ENCODE peak calls at places on chromosome 12, in five cellular contexts. T is HepG2, P is ovary, S is mucosa of descending colon, U is spleen. L is an unnamed sample.

GRCh38 chr12:33111850-33112249 is 215.3 kb upstream of the PKP2 start:
- DNase-seq in T (no peak), U (no peak), P (no peak), S (no peak), L (no peak)

GRCh38 chr12:124490584-124491305 is 76.7 kb downstream of the NCOR2 start:
- DNase-seq in S (peak), U (no peak), P (peak), T (no peak), L (no peak)

GRCh38 chr12:108807996-108808725 is 49.2 kb downstream of the SSH1 start:
- DNase-seq in P (no peak), S (no peak), U (peak), T (no peak), L (no peak)

GRCh38 chr12:68844318-68844745 is 36.4 kb downstream of the MDM2 start:
- DNase-seq in U (no peak), P (no peak), S (no peak), T (no peak), L (no peak)

GRCh38 chr12:101719566-101719965 is 19.7 kb downstream of the SYCP3 start:
- DNase-seq in T (no peak), P (no peak), S (no peak), U (no peak), L (no peak)

GRCh38 chr12:65364021-65364420 is 85.5 kb downstream of the MSRB3 start:
- DNase-seq in U (no peak), P (no peak), S (no peak), T (no peak), L (no peak)

GRCh38 chr12:96193725-96194571 is at the start of gene ELK3:
- DNase-seq in P (peak), U (peak), T (peak), S (peak), L (no peak)

GRCh38 chr12:22746720-22747119 is 121.7 kb downstream of the ETNK1 start:
- DNase-seq in P (no peak), U (no peak), T (no peak), S (no peak), L (no peak)

GRCh38 chr12:123879691-123880090 is 92.9 kb downstream of the CCDC92 start:
- DNase-seq in S (no peak), U (no peak), T (no peak), P (no peak), L (peak)

GRCh38 chr12:67456281-67456918 is 187.2 kb downstream of the CAND1 start:
- DNase-seq in S (no peak), U (no peak), T (no peak), P (peak), L (no peak)

GRCh38 chr12:13203028-13203922 is 6.7 kb downstream of the EMP1 start:
- DNase-seq in P (peak), U (no peak), S (no peak), T (no peak), L (no peak)

GRCh38 chr12:127516467-127516866 is 750.5 kb upstream of the TMEM132C start:
- DNase-seq in T (no peak), S (no peak), U (no peak), P (no peak), L (no peak)

GRCh38 chr12:124938066-124938465 is 23.6 kb upstream of the UBC start:
- DNase-seq in S (no peak), U (no peak), P (no peak), T (no peak), L (no peak)

GRCh38 chr12:123288751-123289346 is 17.2 kb upstream of the CDK2AP1 start:
- DNase-seq in S (no peak), T (no peak), P (no peak), U (no peak), L (no peak)

GRCh38 chr12:503111-503761 is 43.5 kb downstream of the B4GALNT3 start:
- DNase-seq in S (peak), T (no peak), U (no peak), P (no peak), L (peak)

GRCh38 chr12:46524778-46525177 is 152.2 kb upstream of the SLC38A2 start:
- DNase-seq in U (no peak), T (no peak), S (peak), P (peak), L (no peak)

GRCh38 chr12:91978143-91978542 is 167.5 kb downstream of the BTG1 start:
- DNase-seq in U (no peak), S (no peak), T (no peak), P (no peak), L (no peak)

GRCh38 chr12:99334737-99335136 is 312.8 kb upstream of the GARIN6 start:
- DNase-seq in P (no peak), U (no peak), T (no peak), S (no peak), L (no peak)

GRCh38 chr12:125461831-125462230 is 396.6 kb downstream of the AACS start:
- DNase-seq in S (no peak), P (no peak), T (no peak), U (no peak), L (no peak)

GRCh38 chr12:21065845-21066244 is 65.1 kb upstream of the SLCO1B1 start:
- DNase-seq in U (no peak), S (peak), T (no peak), P (no peak), L (no peak)

GRCh38 chr12:75944097-75944904 is 87.3 kb downstream of the PHLDA1 start:
- DNase-seq in S (no peak), P (no peak), T (peak), U (no peak), L (no peak)

DNA sequence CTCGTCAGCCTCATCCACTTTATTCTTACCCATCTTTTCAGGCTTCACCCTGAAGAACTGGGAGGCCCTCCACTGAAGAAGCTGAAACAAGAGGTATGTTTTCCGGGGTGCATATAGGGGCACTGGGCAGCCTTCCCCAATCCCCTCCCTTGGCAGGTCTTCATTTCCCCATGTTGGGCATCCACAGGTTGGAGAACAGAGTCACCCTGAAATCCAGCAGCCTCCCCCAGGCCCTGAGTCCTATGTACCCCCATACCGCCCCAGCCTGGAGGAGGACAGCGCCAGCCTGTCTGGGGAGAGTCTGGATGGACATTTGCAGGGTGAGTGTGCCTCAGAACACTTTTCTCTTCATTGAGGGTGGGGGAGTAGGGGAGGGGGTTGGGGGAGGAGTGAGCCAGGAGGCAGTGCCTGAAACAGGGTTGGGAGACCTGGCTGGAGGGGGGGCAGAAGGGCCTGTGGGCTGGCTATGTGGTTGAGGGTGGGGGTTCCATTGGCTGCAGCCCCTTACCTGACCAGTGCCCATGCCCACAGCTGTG is 4.0 kb downstream of the NAB2 start:
- DNase-seq in U (no peak), S (no peak), T (no peak), P (no peak), L (no peak)
- H3K4me3 ChIP-seq in U (no peak), S (no peak), T (no peak), P (no peak), L (no peak)

GRCh38 chr12:131915774-131916173 is 13.3 kb upstream of the PUS1 start:
- DNase-seq in S (no peak), P (peak), T (no peak), U (no peak), L (no peak)
- TF ChIP-seq CTCF in S (no peak), P (no peak), T (no peak), U (no peak), L (no peak)

DNA sequence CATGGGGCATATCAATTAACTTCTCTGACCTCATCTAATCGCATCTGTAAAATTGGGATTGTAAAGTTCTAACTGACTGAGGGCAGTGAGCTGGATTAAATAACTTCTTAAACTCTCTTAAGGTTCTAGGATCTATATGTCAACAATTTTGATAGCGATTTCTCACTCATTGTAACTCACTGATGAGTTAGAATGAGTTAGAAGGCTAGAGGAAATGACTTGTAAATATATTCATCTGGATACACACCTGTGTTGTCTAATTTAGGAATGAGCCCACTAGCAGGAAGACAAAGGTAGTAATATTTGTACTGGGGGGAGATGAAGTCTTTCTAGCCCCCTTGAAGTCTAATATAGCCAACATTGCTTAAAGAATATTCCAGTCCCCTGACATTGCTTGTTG is 46.3 kb upstream of the CERS5 start:
- DNase-seq in P (no peak), S (no peak), U (no peak), T (no peak), L (no peak)
- H3K4me3 ChIP-seq in P (no peak), S (no peak), U (no peak), T (no peak), L (no peak)

GRCh38 chr12:52249041-52249461 is 16.0 kb downstream of the KRT7 start:
- DNase-seq in U (no peak), T (no peak), S (no peak), P (peak), L (no peak)

GRCh38 chr12:52248541-52249035 is 15.5 kb downstream of the KRT7 start:
- DNase-seq in T (no peak), S (no peak), P (peak), U (no peak), L (no peak)

GRCh38 chr12:52249511-52250047 is 16.5 kb downstream of the KRT7 start:
- DNase-seq in S (no peak), P (peak), U (no peak), T (no peak), L (no peak)

GRCh38 chr12:52251367-52252055 is 18.5 kb downstream of the KRT7 start:
- DNase-seq in P (no peak), T (no peak), S (no peak), U (no peak), L (no peak)

DNA sequence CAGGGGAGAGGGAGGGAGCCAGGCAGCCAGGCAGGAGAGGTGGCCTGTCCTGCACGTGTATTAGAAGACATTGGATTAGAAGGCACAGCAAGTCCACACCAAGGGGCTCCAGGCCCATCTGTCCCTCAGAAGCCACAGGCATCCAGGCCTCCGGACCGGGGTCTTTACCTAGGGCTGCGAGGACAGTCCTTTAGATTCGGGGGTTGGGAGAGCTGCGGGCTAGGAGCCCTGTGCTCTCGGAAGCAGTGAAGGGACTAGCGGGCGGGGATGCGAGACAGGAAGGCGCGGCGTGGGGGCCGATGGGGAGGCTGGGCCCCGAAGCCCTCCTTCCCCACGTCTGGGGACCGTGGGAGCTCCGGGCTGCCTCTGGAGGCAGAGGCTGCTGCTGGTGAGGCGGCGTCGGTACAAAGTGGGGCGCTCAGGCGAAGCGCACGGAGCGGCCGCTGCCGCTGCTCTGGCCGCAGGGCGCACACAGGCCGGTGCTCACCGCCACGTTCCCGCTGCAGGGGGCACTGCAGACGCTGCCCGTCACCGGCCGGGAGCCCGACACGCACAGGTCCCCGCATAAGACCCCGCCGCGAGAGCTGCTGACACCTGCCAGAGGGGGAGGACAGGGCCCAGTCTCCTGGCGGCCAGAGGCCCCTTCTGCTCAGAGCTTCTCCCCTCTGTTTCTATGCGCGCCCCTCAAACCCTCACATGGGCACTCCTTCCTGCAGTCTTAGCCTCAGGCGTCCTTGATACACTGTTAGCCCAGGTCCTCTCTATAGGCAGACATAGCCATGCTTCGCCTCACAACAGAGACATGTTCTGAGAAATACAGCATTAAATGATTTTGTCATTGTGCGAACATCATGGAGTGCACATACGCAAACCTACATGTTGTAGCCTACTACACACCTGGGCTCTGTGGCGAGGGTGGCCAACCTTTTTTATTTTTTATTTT is 17.3 kb downstream of the KRT7 start:
- DNase-seq in S (no peak), U (no peak), P (no peak), T (no peak), L (peak)
- TF ChIP-seq CTCF in S (no peak), U (no peak), P (no peak), T (no peak), L (peak)

GRCh38 chr12:113270709-113271009 is 49.4 kb downstream of the TPCN1 start:
- DNase-seq in P (no peak), U (no peak), T (no peak), S (no peak), L (no peak)

GRCh38 chr12:113269257-113269943 is 48.1 kb downstream of the TPCN1 start:
- DNase-seq in U (no peak), S (no peak), P (no peak), T (no peak), L (no peak)

GRCh38 chr12:113271853-113272561 is 50.7 kb downstream of the TPCN1 start:
- DNase-seq in S (peak), P (peak), U (no peak), T (peak), L (no peak)

GRCh38 chr12:113273053-113273725 is 51.9 kb downstream of the TPCN1 start:
- DNase-seq in P (no peak), U (no peak), T (no peak), S (no peak), L (no peak)

DNA sequence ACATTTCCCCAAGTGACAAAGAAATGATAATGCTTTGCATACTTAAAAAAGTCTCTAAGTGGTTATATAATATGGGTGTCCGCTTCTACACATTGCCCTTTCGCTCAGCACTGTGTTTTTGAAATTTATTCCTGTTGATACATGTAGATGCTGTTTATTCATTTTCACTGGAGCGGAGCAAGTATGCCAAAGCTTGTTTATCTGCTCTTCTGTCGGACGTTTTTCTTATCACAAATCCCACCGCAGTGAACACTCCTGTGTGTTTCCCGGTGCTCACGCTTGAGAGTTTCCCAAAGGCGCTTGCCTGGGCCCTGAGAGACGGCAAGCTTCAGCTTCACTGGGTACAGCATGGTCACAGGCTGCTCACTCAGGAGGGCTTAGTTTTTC is 50.2 kb downstream of the TPCN1 start:
- DNase-seq in P (no peak), S (no peak), U (no peak), T (no peak), L (no peak)
- H3K4me3 ChIP-seq in P (no peak), S (no peak), U (no peak), T (no peak), L (no peak)

GRCh38 chr12:52036587-52037171 is 14.6 kb upstream of the NR4A1 start:
- DNase-seq in P (peak), S (peak), U (peak), T (no peak), L (no peak)

GRCh38 chr12:52035926-52036325 is 15.3 kb upstream of the NR4A1 start:
- DNase-seq in U (no peak), S (no peak), T (no peak), P (peak), L (no peak)

GRCh38 chr12:52033506-52034258 is 17.6 kb upstream of the NR4A1 start:
- DNase-seq in U (no peak), T (no peak), S (no peak), P (peak), L (no peak)

GRCh38 chr12:52038447-52038846 is 12.8 kb upstream of the NR4A1 start:
- DNase-seq in P (peak), T (no peak), U (no peak), S (no peak), L (no peak)

DNA sequence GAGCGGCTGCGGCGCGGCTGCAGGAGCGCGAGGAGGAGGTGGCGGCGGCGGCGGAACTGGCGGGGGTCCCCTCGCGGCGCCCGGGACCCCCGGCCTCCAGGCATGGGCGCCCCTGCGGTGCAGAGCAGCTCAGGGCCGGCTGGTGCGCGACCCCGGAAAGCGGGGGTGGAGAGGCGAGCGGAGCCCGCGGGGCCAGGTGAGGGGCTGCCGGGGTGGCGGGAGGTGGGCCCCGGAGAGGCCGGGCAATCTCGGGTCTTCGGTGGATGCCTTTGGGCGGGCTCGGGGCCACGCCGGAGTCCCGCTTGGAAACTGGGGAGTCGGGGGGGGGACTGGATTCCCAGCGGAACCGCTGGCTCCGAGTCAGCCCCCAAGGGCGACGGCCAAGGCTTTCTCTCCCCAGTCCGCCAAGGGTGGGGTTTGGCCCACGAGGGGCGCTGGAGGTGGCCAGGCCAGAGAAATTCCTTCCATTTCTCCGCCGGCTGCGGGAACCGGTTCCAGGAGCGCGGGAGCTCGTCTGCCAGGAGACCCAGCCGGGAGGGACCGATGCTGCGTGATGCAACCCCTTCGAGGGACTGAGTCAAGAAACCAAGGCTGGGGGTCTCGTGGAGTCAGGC is 13.9 kb upstream of the NR4A1 start:
- DNase-seq in S (no peak), T (no peak), P (peak), U (peak), L (no peak)
- TF ChIP-seq CTCF in S (no peak), T (peak), P (no peak), U (no peak), L (no peak)

GRCh38 chr12:110007874-110008273 is 8.6 kb downstream of the ANKRD13A start:
- DNase-seq in U (no peak), T (no peak), S (no peak), P (no peak), L (no peak)
- H3K4me3 ChIP-seq in U (no peak), T (no peak), S (no peak), P (no peak), L (no peak)

DNA sequence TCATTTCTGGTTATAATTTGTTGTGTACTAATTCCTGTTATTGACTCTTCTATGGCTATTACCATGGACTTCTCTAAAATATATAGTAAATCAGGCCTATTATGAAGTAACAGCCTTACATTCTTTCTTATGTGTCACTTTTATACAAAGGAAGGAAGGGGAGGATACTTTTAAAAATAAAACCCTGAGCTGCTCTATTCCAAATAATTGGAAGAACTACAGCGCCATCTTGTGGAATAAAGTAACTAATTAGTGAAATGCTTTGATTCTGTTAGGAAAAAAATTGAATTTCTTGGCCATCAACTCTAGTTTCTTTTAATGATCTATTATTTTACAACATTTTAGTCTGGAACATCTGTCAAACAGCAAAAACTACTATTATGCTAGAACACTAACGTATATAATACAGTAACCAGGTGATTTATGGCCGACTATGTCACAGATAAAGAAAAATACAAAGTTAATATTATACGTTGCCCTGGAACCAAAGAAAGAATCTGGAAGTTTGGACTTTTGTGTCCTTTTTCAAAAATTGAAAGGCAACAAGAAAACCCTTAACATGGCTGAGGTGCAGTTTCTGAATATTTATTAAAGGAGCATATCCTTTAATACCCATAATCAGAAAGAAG is 55.0 kb upstream of the NELL2 start:
- DNase-seq in S (no peak), P (no peak), T (peak), U (no peak), L (no peak)
- TF ChIP-seq CTCF in S (no peak), P (no peak), T (peak), U (peak), L (peak)

GRCh38 chr12:40915172-40915571 is 222.9 kb downstream of the CNTN1 start:
- DNase-seq in S (no peak), T (no peak), U (no peak), P (no peak), L (no peak)
- H3K4me3 ChIP-seq in S (no peak), T (no peak), U (no peak), P (no peak), L (no peak)